ENCODE peak calls at places on chromosomes 3 and 15, in six cellular contexts. M is HFF-Myc, A is brain microvascular endothelial cell, D is ovary, O is tibial artery, T is SJSA1. R is an unnamed sample.

GRCh38 chr3:55620361-55621025 is 133.4 kb upstream of the WNT5A start:
- DNase-seq in M (no peak), D (no peak), A (peak; percentile 27), T (peak; percentile 67), O (no peak), R (no peak)

GRCh38 chr3:24373198-24373959 is 121.3 kb downstream of the THRB start:
- DNase-seq in D (no peak), T (no peak), O (no peak), A (no peak), M (no peak), R (no peak)

GRCh38 chr15:83209333-83209732 is 1.7 kb upstream of the HDGFL3 start:
- DNase-seq in A (no peak), D (no peak), M (no peak), T (no peak), O (no peak), R (no peak)

GRCh38 chr15:52281085-52282035 is 14.2 kb downstream of the MYO5C start:
- DNase-seq in T (no peak), M (no peak), D (no peak), A (no peak), O (no peak), R (no peak)

GRCh38 chr3:71581981-71582611 is 1.4 kb downstream of the FOXP1 start:
- DNase-seq in A (no peak), D (peak; percentile 64), O (peak; percentile 73), T (peak; percentile 51), M (no peak), R (no peak)

GRCh38 chr15:27353837-27354236 is 382.9 kb downstream of the GABRG3 start:
- DNase-seq in A (no peak), D (no peak), T (no peak), O (no peak), M (no peak), R (no peak)

GRCh38 chr3:69200384-69201068 is 78.1 kb upstream of the LMOD3 start:
- DNase-seq in D (no peak), M (peak; percentile 32), A (peak; percentile 58), T (peak; percentile 12), O (no peak), R (no peak)

GRCh38 chr3:42660898-42661297 is 7.4 kb downstream of the ZBTB47 start:
- DNase-seq in M (no peak), T (no peak), O (no peak), D (no peak), A (no peak), R (no peak)

GRCh38 chr3:168865022-168865551 is 769.4 kb upstream of the GOLIM4 start:
- DNase-seq in D (no peak), T (peak; percentile 15), M (peak; percentile 19), O (no peak), A (peak; percentile 33), R (no peak)

GRCh38 chr3:18847583-18848197 is 300.6 kb upstream of the KCNH8 start:
- DNase-seq in M (no peak), A (no peak), T (no peak), O (no peak), D (no peak), R (no peak)

GRCh38 chr3:186057594-186057993 is 51.3 kb downstream of the ETV5 start:
- DNase-seq in D (no peak), T (no peak), A (peak; percentile 62), O (no peak), M (no peak), R (peak; percentile 22)

GRCh38 chr15:62164500-62165028 is 521 bp downstream of the C2CD4B start:
- DNase-seq in A (no peak), M (no peak), T (no peak), O (no peak), D (no peak), R (no peak)
- H3K4me3 ChIP-seq in A (peak overlapping the region; percentile 16), M (no peak overlapping the region), T (no peak overlapping the region), O (peak overlapping the region; percentile 49), D (peak overlapping the region; percentile 19), R (peak overlapping the region; percentile 34)

GRCh38 chr3:146530609-146531008 is 13.8 kb downstream of the PLSCR1 start:
- DNase-seq in O (no peak), A (no peak), M (no peak), T (no peak), D (no peak), R (no peak)
- H3K4me3 ChIP-seq in O (no peak overlapping the region), A (no peak overlapping the region), M (no peak overlapping the region), T (no peak overlapping the region), D (no peak overlapping the region), R (no peak overlapping the region)

DNA sequence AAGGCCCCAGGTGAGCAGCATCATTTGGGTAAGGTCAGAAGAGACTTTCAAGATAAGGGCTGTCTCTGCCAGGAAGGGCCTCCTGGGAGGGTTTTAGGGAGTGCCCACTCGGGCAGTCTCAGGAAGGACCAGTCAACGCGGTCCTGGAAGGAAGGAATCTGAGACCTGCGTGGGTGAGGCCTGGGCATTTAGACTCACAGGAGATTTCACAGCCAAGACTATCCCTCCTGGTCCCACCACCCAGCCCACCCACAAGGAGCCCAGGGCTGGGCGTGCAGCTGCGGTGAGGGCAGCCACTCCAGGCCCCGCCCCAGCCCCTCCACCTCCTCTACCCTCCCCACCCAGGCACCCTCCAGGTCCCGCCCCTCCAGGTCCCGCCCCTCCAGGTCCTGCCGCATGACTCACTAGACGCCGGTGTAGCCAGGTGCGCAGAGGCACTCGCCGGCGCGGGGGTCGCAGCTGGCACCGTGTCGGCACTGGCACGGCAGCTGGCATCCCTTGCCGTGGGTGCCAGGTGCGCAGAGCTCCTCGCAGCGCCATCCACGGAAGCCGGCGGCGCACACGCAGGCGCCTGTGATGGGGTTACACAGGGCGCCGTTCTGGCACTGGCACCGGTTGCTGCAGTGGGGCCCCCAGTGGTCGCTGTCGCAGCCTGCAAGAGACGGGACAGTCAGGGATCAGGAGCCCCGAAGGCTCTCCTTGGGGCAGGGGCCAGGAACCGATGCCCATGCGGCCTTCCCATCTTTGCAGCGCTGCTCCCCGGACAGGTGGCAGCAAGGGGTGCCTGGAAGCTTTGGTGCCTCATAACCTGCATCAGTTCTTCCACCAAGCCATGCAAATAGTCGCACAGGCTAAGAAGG is 112.8 kb downstream of the RAB11A start:
- DNase-seq in A (no peak), T (no peak), M (no peak), D (no peak), O (no peak), R (peak; percentile 48)
- H3K4me3 ChIP-seq in A (no peak overlapping the region), T (no peak overlapping the region), M (no peak overlapping the region), D (no peak overlapping the region), O (no peak overlapping the region), R (peak overlapping the region; percentile 63)

GRCh38 chr15:60395276-60396011 is 2.3 kb downstream of the ANXA2 start:
- DNase-seq in O (no peak), T (no peak), M (no peak), A (no peak), D (no peak), R (no peak)
- H3K4me3 ChIP-seq in O (peak overlapping the region; percentile 96), T (peak overlapping the region; percentile 83), M (peak overlapping the region; percentile 99), A (peak overlapping the region; percentile 71), D (no peak overlapping the region), R (no peak overlapping the region)

GRCh38 chr3:188309437-188310269 is 155.7 kb downstream of the LPP start:
- DNase-seq in T (no peak), M (no peak), D (no peak), A (no peak), O (no peak), R (no peak)
- H3K4me3 ChIP-seq in T (no peak overlapping the region), M (no peak overlapping the region), D (no peak overlapping the region), A (no peak overlapping the region), O (no peak overlapping the region), R (no peak overlapping the region)